ENCODE peak calls at places on chromosomes 5 and 9, in six cellular contexts. V is hepatocyte, S is ascending aorta, G is heart left ventricle, O is lung, I is esophagus muscularis mucosa. C is an unnamed sample.
A peak's percentile ranks its signal among the peaks of the same experiment; 100 is the strongest.

GRCh38 chr5:122653087-122654017 is 121.5 kb upstream of the SNX2 start:
- DNase-seq in I (no peak), G (no peak), S (no peak), O (no peak), V (no peak), C (peak; percentile 68)

GRCh38 chr5:102421647-102422046 is 77.2 kb downstream of the SLCO6A1 start:
- DNase-seq in S (no peak), V (peak; percentile 8), O (no peak), G (peak; percentile 27), I (no peak), C (peak; percentile 13)

GRCh38 chr5:94245608-94246007 is 372.8 kb downstream of the KIAA0825 start:
- DNase-seq in O (no peak), G (no peak), V (no peak), I (no peak), S (no peak), C (no peak)

GRCh38 chr9:71655778-71656177 is 112.5 kb downstream of the CEMIP2 start:
- DNase-seq in O (no peak), G (no peak), V (no peak), S (no peak), I (no peak), C (no peak)

GRCh38 chr5:1048861-1049838 is 40.5 kb downstream of the NKD2 start:
- DNase-seq in V (no peak), I (no peak), S (no peak), O (no peak), G (no peak), C (no peak)

GRCh38 chr9:4986291-4986690 is 1.2 kb downstream of the JAK2 start:
- DNase-seq in S (no peak), G (no peak), I (no peak), O (no peak), V (no peak), C (no peak)

GRCh38 chr5:28344803-28345433 is 1306.5 kb upstream of the CDH9 start:
- DNase-seq in S (no peak), G (no peak), O (no peak), V (peak; percentile 74), I (no peak), C (peak; percentile 6)

GRCh38 chr5:16690243-16690839 is 73.5 kb upstream of the RETREG1 start:
- DNase-seq in S (no peak), O (no peak), V (peak; percentile 67), G (no peak), I (no peak), C (peak; percentile 21)

GRCh38 chr5:171422495-171422894 is 3.0 kb downstream of the FGF18 start:
- DNase-seq in O (no peak), V (no peak), I (no peak), S (no peak), G (no peak), C (no peak)

GRCh38 chr5:141637266-141637692 is 482 bp downstream of the RELL2 start:
- DNase-seq in S (no peak), I (no peak), V (no peak), G (peak; percentile 31), O (no peak), C (no peak)

GRCh38 chr9:14654932-14655331 is 38.3 kb downstream of the ZDHHC21 start:
- DNase-seq in S (no peak), O (no peak), V (no peak), I (no peak), G (no peak), C (peak; percentile 20)

GRCh38 chr5:61256474-61256873 is 75.6 kb upstream of the ZSWIM6 start:
- DNase-seq in O (peak; percentile 87), I (no peak), S (no peak), V (no peak), G (peak; percentile 36), C (no peak)

GRCh38 chr9:99264070-99264469 is 42.0 kb downstream of the SEC61B start:
- DNase-seq in S (no peak), G (no peak), O (no peak), I (peak; percentile 55), V (no peak), C (peak; percentile 18)

GRCh38 chr5:71537681-71538080 is 49.5 kb upstream of the MCCC2 start:
- DNase-seq in G (no peak), V (no peak), S (no peak), I (no peak), O (no peak), C (no peak)

GRCh38 chr5:111278824-111279504 is 54.8 kb downstream of the CAMK4 start:
- DNase-seq in V (peak; percentile 67), I (no peak), O (peak; percentile 50), G (peak; percentile 11), S (no peak), C (peak; percentile 91)

GRCh38 chr5:120630550-120630949 is 166.4 kb downstream of the PRR16 start:
- DNase-seq in O (no peak), V (no peak), I (no peak), G (no peak), S (no peak), C (no peak)

GRCh38 chr5:178114325-178115135 is 1.2 kb downstream of the N4BP3 start:
- DNase-seq in I (no peak), V (no peak), S (no peak), G (no peak), O (no peak), C (peak; percentile 66)

GRCh38 chr9:28073278-28073677 is 500.0 kb upstream of the C9orf72 start:
- DNase-seq in I (no peak), V (peak; percentile 78), G (peak; percentile 6), O (no peak), S (no peak), C (peak; percentile 63)

DNA sequence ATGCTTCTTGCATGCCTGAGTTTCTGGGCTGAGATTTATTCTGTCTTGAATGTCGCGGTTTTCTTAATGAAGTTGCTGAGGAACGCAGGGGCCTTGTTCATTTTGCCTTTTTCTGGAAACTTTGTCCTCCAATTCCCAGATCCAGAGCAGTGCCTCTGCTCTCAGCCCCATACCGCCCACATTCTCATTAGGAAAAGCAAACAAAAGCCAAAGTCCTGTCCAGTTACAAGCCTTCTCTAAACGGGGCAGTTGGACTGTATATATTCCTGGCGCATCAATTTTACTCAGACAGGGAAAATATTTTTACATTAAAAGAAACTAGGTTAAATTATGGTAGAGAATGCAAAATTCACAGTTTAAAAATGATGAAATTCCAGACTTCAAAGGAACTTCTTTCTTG is 1.2 kb upstream of the PSAT1 start:
- DNase-seq in I (no peak), S (no peak), V (no peak), O (no peak), G (no peak), C (peak; percentile 61)
- H3K4me1 ChIP-seq in I (peaks cover 30% of the 10 kb centered on the region), S (peaks cover 9% of the 10 kb centered on the region), V (peaks cover 6% of the 10 kb centered on the region), O (peaks cover 19% of the 10 kb centered on the region), G (peaks cover 9% of the 10 kb centered on the region), C (peaks cover 30% of the 10 kb centered on the region)

GRCh38 chr5:132487841-132488555 is 2.6 kb downstream of the IRF1 start:
- DNase-seq in O (no peak), I (peak; percentile 90), V (peak; percentile 2), S (peak; percentile 61), G (peak; percentile 5), C (no peak)

GRCh38 chr5:132489051-132489770 is 1.4 kb downstream of the IRF1 start:
- DNase-seq in V (peak; percentile 6), I (peak; percentile 90), S (peak; percentile 56), O (peak; percentile 27), G (no peak), C (no peak)

GRCh38 chr5:132487095-132487428 is 3.5 kb downstream of the IRF1 start:
- DNase-seq in O (no peak), V (no peak), G (peak; percentile 4), S (peak; percentile 33), I (no peak), C (no peak)

GRCh38 chr5:132489871-132490483 is 596 bp downstream of the IRF1 start:
- DNase-seq in S (peak; percentile 79), I (peak; percentile 91), V (peak; percentile 72), G (peak; percentile 65), O (peak; percentile 58), C (peak; percentile 32)

DNA sequence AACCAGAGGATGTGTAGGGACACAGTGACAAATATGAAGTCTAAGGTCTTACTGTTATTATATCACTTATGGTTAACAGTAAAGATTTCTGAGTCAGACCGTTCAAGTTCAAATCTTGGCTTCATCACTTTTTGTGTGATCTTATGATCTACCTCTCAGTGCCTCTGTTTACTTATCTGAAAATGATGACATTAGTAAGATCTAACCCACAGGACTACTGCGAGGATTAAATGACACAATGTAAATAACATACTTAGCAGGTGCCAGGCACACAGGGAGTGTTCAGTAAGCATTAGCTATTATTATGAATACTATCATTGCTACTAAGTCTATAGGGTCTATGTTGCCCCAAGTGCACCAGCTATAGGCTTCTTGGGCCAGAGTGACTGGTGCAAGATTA is 2.0 kb downstream of the IRF1 start:
- DNase-seq in I (no peak), S (no peak), O (no peak), G (no peak), V (peak; percentile 1), C (no peak)
- H3K4me3 ChIP-seq in I (peak overlapping the region; percentile 91), S (peak overlapping the region; percentile 94), O (no peak overlapping the region), G (peak overlapping the region; percentile 70), V (no peak overlapping the region), C (no peak overlapping the region)

GRCh38 chr5:132465095-132465707 is 25.4 kb downstream of the IRF1 start:
- DNase-seq in I (no peak), S (no peak), V (no peak), G (no peak), O (no peak), C (peak; percentile 72)
- H3K27ac ChIP-seq in I (peak overlapping the region; percentile 58), S (no peak overlapping the region), V (no peak overlapping the region), G (peak overlapping the region; percentile 92), O (no peak overlapping the region), C (peak overlapping the region; percentile 86)

GRCh38 chr5:139686356-139686918 is 38.3 kb downstream of the CXXC5 start:
- DNase-seq in V (no peak), I (no peak), O (no peak), S (no peak), G (no peak), C (no peak)
- H3K4me1 ChIP-seq in V (peaks cover 34% of the 10 kb centered on the region), I (peaks cover 48% of the 10 kb centered on the region), O (peaks cover 7% of the 10 kb centered on the region), S (peaks cover 40% of the 10 kb centered on the region), G (peaks cover 24% of the 10 kb centered on the region), C (peaks cover 16% of the 10 kb centered on the region)

GRCh38 chr5:127723571-127723970 is 20.4 kb downstream of the CCDC192 start:
- DNase-seq in I (no peak), V (peak; percentile 24), G (no peak), O (peak; percentile 60), S (no peak), C (no peak)
- H3K4me3 ChIP-seq in I (no peak overlapping the region), V (no peak overlapping the region), G (no peak overlapping the region), O (no peak overlapping the region), S (no peak overlapping the region), C (no peak overlapping the region)

GRCh38 chr9:125258832-125259534 is 2.6 kb upstream of the GAPVD1 start:
- DNase-seq in G (no peak), O (no peak), V (no peak), S (no peak), I (no peak), C (no peak)
- H3K27ac ChIP-seq in G (peak overlapping the region; percentile 97), O (no peak overlapping the region), V (no peak overlapping the region), S (no peak overlapping the region), I (no peak overlapping the region), C (no peak overlapping the region)

GRCh38 chr5:10631597-10631996 is 67.7 kb downstream of the ANKRD33B start:
- DNase-seq in S (no peak), I (no peak), V (no peak), G (no peak), O (no peak), C (no peak)

GRCh38 chr5:10630126-10630525 is 66.3 kb downstream of the ANKRD33B start:
- DNase-seq in O (no peak), S (no peak), G (no peak), I (no peak), V (no peak), C (no peak)

GRCh38 chr5:10628601-10629000 is 64.7 kb downstream of the ANKRD33B start:
- DNase-seq in O (no peak), S (no peak), I (no peak), V (no peak), G (no peak), C (no peak)

GRCh38 chr5:10627185-10628115 is 63.6 kb downstream of the ANKRD33B start:
- DNase-seq in O (peak; percentile 86), V (peak; percentile 95), S (peak; percentile 97), G (peak; percentile 84), I (peak; percentile 96), C (peak; percentile 93)

GRCh38 chr5:10629661-10630060 is 65.8 kb downstream of the ANKRD33B start:
- DNase-seq in S (no peak), V (no peak), G (no peak), O (no peak), I (no peak), C (no peak)
- H3K4me1 ChIP-seq in S (peaks cover 12% of the 10 kb centered on the region), V (peaks cover 6% of the 10 kb centered on the region), G (no peaks in the 10 kb centered on the region), O (peaks cover 1% of the 10 kb centered on the region), I (peaks cover 16% of the 10 kb centered on the region), C (no peaks in the 10 kb centered on the region)